ENCODE peak calls at places on chromosomes 6 and 20, in ten cellular contexts. H is SK-N-SH; G is hepatocyte; F is CD8-positive, alpha-beta T cell; N is prostate gland; X is BE2C; Z is astrocyte; P is right atrium auricular region; K is Caco-2; T is left lung. Y is an unnamed sample.
A peak's percentile ranks its signal among the peaks of the same experiment; 100 is the strongest.

GRCh38 chr6:156720739-156721714 is 56.2 kb upstream of the ARID1B start:
- DNase-seq in H (no peak), G (peak; percentile 57), F (no peak), N (peak; percentile 79), X (no peak), Z (no peak), P (no peak), K (peak; percentile 42), T (no peak), Y (peak; percentile 85)

GRCh38 chr6:16723833-16724232 is 37.4 kb downstream of the ATXN1 start:
- DNase-seq in H (no peak), G (peak; percentile 78), F (no peak), N (no peak), X (no peak), Z (peak; percentile 99), P (no peak), K (no peak), T (no peak), Y (no peak)

GRCh38 chr20:17911927-17912326 is 56.7 kb downstream of the SNX5 start:
- DNase-seq in H (no peak), G (no peak), F (no peak), N (no peak), X (no peak), Z (no peak), P (no peak), K (no peak), T (no peak), Y (no peak)

GRCh38 chr20:36544134-36545018 is 3.1 kb downstream of the MYL9 start:
- DNase-seq in H (no peak), G (no peak), F (no peak), N (no peak), X (peak; percentile 35), Z (peak; percentile 73), P (no peak), K (no peak), T (no peak), Y (peak; percentile 85)

GRCh38 chr6:39816744-39817143 is 24.6 kb downstream of the DAAM2 start:
- DNase-seq in H (no peak), G (no peak), F (no peak), N (no peak), X (no peak), Z (peak; percentile 45), P (no peak), K (no peak), T (no peak), Y (no peak)

GRCh38 chr6:25700841-25701240 is 48.8 kb downstream of the SCGN start:
- DNase-seq in H (no peak), G (no peak), F (no peak), N (no peak), X (no peak), Z (no peak), P (no peak), K (no peak), T (no peak), Y (no peak)

GRCh38 chr20:16283978-16284377 is 289.3 kb downstream of the KIF16B start:
- DNase-seq in H (no peak), G (no peak), F (no peak), N (no peak), X (no peak), Z (no peak), P (no peak), K (no peak), T (no peak), Y (peak; percentile 55)

GRCh38 chr6:123658848-123659247 is 22.1 kb upstream of the TRDN start:
- DNase-seq in H (no peak), G (no peak), F (no peak), N (no peak), X (no peak), Z (no peak), P (no peak), K (no peak), T (no peak), Y (no peak)

GRCh38 chr6:92762414-92763374 is 656.7 kb downstream of the EPHA7 start:
- DNase-seq in H (no peak), G (no peak), F (no peak), N (no peak), X (no peak), Z (no peak), P (no peak), K (no peak), T (no peak), Y (no peak)

GRCh38 chr6:118894425-118895240 is 681 bp downstream of the ASF1A start:
- DNase-seq in H (peak; percentile 81), G (peak; percentile 74), F (peak; percentile 52), N (peak; percentile 56), X (peak; percentile 65), Z (peak; percentile 47), P (peak; percentile 62), K (peak; percentile 48), T (peak; percentile 92), Y (peak; percentile 86)

GRCh38 chr20:48787861-48788375 is 39.9 kb downstream of the PREX1 start:
- DNase-seq in H (no peak), G (no peak), F (no peak), N (no peak), X (no peak), Z (peak; percentile 68), P (no peak), K (no peak), T (no peak), Y (no peak)

DNA sequence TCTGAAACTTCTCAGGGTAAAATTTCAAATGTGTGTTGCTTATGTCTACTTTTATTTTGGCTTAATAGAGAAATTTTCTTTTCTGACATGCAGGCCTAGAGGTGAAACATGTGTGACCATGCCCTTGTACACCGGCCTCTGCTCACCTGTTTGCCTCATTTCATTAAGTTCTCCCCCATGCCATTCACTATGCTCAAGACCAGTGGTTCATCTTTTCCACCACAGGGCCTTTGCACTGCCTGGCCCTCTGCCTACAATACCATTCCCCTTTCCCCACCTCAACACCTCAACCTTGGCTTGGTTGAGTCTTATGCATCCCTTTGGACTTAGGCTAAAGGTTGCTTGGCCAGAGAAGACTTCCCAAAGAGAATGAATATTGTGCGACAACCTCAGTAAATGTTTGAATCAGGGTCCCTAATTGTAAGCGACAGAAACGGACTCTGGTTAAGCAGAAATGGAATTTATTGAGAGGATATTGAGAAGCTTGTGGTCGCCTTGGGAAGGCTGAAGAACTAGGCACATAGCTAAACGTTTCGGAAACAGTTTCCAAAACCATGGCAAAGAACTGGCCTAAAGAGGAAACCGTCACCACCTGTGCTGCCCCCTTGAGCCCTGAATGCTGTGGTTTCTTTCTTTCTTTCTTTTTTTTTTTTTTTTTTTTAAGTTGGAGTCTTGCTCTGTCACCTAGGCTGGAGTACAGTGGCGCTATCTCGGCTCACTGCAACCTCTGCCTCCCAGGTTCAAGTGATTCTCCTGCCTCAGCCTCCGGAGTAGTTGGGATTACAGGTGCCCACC is 152.2 kb downstream of the SOX4 start:
- DNase-seq in H (no peak), G (no peak), F (no peak), N (no peak), X (no peak), Z (no peak), P (no peak), K (no peak), T (no peak), Y (no peak)
- TF ChIP-seq CTCF in H (no peak), G (no peak), F (no peak), N (no peak), X (no peak), Z (no peak), P (no peak), K (no peak), T (no peak), Y (no peak)

DNA sequence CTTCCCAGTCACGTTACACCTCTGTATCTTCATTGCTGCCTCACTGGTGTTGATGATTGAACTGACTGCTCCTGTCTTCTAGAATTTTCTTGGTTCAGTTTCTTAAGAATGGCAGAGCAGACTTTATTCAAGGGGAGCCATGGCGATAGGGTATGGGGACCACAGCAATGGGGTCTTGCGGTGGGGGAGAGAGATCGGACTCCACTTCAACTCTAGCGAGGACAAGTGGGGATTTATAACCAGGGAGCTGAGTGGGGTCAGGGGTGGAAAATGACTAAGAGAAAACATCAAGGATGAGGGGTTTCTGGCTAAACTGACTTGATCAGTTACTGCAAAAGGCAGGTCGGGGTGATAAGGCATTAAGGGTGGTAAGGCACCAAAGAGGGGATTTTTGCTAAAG is 156.4 kb downstream of the CD83 start:
- DNase-seq in H (no peak), G (no peak), F (no peak), N (no peak), X (no peak), Z (no peak), P (no peak), K (no peak), T (no peak), Y (no peak)
- H3K4me1 ChIP-seq in H (peaks cover 3% of the 10 kb centered on the region), G (no peaks in the 10 kb centered on the region), F (peaks cover 66% of the 10 kb centered on the region), N (peaks cover 6% of the 10 kb centered on the region), X (no peaks in the 10 kb centered on the region), Z (peaks cover 30% of the 10 kb centered on the region), P (peaks cover 32% of the 10 kb centered on the region), K (no peaks in the 10 kb centered on the region), T (peaks cover 43% of the 10 kb centered on the region), Y (peaks cover 9% of the 10 kb centered on the region)

GRCh38 chr6:116115781-116116180 is 10.2 kb downstream of the COL10A1 start:
- DNase-seq in H (no peak), G (no peak), F (no peak), N (no peak), X (no peak), Z (no peak), P (no peak), K (no peak), T (no peak), Y (no peak)
- TF ChIP-seq CTCF in H (peak; percentile 70), G (peak; percentile 55), F (no peak), N (peak; percentile 13), X (peak; percentile 31), Z (peak; percentile 48), P (no peak), K (peak; percentile 42), T (no peak), Y (peak; percentile 36)

DNA sequence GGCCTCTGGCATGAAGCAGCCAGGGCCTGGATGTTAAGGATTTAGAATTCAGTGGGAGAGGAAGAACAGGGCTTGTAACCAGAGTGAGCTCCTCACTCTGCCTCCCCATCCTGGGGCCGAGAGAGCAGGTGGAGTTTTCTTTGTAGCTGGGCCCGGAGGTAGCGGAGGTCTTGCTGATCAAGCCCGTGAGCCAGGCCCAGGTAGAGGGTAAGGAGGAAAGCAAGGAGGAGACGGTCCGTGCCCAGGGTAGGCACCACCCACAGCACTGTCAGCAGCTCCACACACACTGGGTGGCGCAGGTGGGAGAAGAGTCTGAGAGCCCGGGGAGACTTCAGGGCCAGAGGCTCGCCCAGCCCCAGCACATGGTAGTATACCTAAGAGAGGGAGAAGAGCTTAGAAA is 2.1 kb upstream of the PPP1R18 start:
- DNase-seq in H (no peak), G (no peak), F (no peak), N (no peak), X (no peak), Z (no peak), P (no peak), K (no peak), T (no peak), Y (no peak)
- H3K4me1 ChIP-seq in H (peaks cover 53% of the 10 kb centered on the region), G (peaks cover 28% of the 10 kb centered on the region), F (peaks cover 31% of the 10 kb centered on the region), N (peaks cover 4% of the 10 kb centered on the region), X (peaks cover 10% of the 10 kb centered on the region), Z (peaks cover 38% of the 10 kb centered on the region), P (peaks cover 65% of the 10 kb centered on the region), K (peaks cover 19% of the 10 kb centered on the region), T (peaks cover 42% of the 10 kb centered on the region), Y (peaks cover 41% of the 10 kb centered on the region)

DNA sequence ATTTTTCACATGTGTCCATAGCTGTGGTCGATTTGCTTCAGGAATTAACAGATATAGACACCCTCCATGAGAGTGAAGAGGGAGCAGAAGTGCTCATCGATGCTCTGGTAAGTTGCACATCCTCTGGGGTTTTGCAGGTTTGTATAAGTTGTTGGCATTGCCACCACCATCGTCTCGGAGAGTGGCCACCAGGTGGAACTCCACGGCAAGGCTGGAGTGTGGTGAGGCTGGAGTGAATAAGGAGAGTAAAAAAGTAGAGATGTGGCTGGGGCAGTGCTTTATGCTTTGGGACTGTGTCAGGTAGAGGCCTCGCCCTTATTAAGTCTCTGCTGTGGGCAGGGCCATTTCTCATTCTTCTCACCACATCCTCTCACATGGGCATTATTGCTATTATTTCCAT is 63.7 kb downstream of the CTNNBL1 start:
- DNase-seq in H (no peak), G (no peak), F (no peak), N (no peak), X (peak; percentile 35), Z (no peak), P (no peak), K (no peak), T (peak; percentile 30), Y (no peak)
- TF ChIP-seq CTCF in H (no peak), G (no peak), F (no peak), N (peak; percentile 18), X (peak; percentile 55), Z (no peak), P (no peak), K (peak; percentile 10), T (no peak), Y (no peak)